ENCODE peak calls at places on chromosomes 6 and 20, in eight cellular contexts. R is CD8-positive, alpha-beta T cell; E is Caco-2; X is HL-60; G is mammary epithelial cell; D is AG04450; F is pancreas; P is uterus. U is an unnamed sample.

GRCh38 chr6:704037-704436 is 11.1 kb upstream of the EXOC2 start:
- DNase-seq in D (no peak), G (no peak), E (no peak), P (no peak), R (no peak), X (no peak), F (no peak), U (no peak)

GRCh38 chr6:157063176-157063934 is 260.0 kb downstream of the TMEM242 start:
- DNase-seq in X (no peak), F (no peak), G (peak; percentile 37), R (no peak), D (no peak), E (peak; percentile 6), P (no peak), U (no peak)

GRCh38 chr6:90118581-90118980 is 178.1 kb downstream of the BACH2 start:
- DNase-seq in X (no peak), G (peak; percentile 28), E (peak; percentile 5), R (no peak), D (no peak), F (no peak), P (no peak), U (no peak)

GRCh38 chr20:39294137-39294725 is 332.1 kb downstream of the DHX35 start:
- DNase-seq in D (no peak), X (no peak), R (no peak), F (no peak), P (no peak), E (no peak), G (no peak), U (no peak)

GRCh38 chr6:558089-558488 is 98.8 kb downstream of the HUS1B start:
- DNase-seq in P (no peak), F (no peak), G (no peak), X (no peak), E (no peak), R (no peak), D (no peak), U (no peak)

GRCh38 chr20:47453167-47453782 is 48.4 kb upstream of the NCOA3 start:
- DNase-seq in F (no peak), X (no peak), R (no peak), E (peak; percentile 67), D (peak; percentile 68), P (no peak), G (peak; percentile 95), U (no peak)

GRCh38 chr6:33683051-33683571 is 28.4 kb downstream of the UQCC2 start:
- DNase-seq in E (no peak), R (peak; percentile 39), X (no peak), G (no peak), P (no peak), F (no peak), D (no peak), U (no peak)

GRCh38 chr6:149935246-149935645 is 6.6 kb upstream of the ULBP2 start:
- DNase-seq in E (no peak), D (no peak), P (no peak), G (peak; percentile 50), R (no peak), X (no peak), F (no peak), U (no peak)

GRCh38 chr20:15012551-15012950 is 675.1 kb upstream of the FLRT3 start:
- DNase-seq in E (no peak), D (no peak), R (no peak), F (no peak), X (no peak), G (no peak), P (no peak), U (no peak)

GRCh38 chr6:157312733-157313132 is 10.6 kb downstream of the TMEM242 start:
- DNase-seq in R (no peak), E (no peak), P (no peak), F (no peak), X (no peak), D (no peak), G (no peak), U (no peak)

GRCh38 chr20:31257364-31257763 is at the start of gene DEFB115:
- DNase-seq in X (no peak), D (no peak), G (no peak), R (no peak), F (no peak), P (no peak), E (no peak), U (no peak)

GRCh38 chr20:23049933-23050838 is 714 bp upstream of the THBD start:
- DNase-seq in D (no peak), F (no peak), X (no peak), G (peak; percentile 47), E (peak; percentile 34), R (no peak), P (peak; percentile 43), U (no peak)

GRCh38 chr20:23047001-23047737 is 2.3 kb downstream of the THBD start:
- DNase-seq in E (no peak), G (peak; percentile 26), F (no peak), X (no peak), P (no peak), D (no peak), R (no peak), U (no peak)

GRCh38 chr20:23049201-23049932 is at the start of gene THBD:
- DNase-seq in R (no peak), X (no peak), G (peak; percentile 70), P (peak; percentile 76), D (no peak), F (no peak), E (no peak), U (no peak)

GRCh38 chr20:23047738-23048214 is 1.7 kb downstream of the THBD start:
- DNase-seq in G (no peak), P (no peak), D (no peak), F (no peak), X (no peak), R (no peak), E (no peak), U (no peak)

DNA sequence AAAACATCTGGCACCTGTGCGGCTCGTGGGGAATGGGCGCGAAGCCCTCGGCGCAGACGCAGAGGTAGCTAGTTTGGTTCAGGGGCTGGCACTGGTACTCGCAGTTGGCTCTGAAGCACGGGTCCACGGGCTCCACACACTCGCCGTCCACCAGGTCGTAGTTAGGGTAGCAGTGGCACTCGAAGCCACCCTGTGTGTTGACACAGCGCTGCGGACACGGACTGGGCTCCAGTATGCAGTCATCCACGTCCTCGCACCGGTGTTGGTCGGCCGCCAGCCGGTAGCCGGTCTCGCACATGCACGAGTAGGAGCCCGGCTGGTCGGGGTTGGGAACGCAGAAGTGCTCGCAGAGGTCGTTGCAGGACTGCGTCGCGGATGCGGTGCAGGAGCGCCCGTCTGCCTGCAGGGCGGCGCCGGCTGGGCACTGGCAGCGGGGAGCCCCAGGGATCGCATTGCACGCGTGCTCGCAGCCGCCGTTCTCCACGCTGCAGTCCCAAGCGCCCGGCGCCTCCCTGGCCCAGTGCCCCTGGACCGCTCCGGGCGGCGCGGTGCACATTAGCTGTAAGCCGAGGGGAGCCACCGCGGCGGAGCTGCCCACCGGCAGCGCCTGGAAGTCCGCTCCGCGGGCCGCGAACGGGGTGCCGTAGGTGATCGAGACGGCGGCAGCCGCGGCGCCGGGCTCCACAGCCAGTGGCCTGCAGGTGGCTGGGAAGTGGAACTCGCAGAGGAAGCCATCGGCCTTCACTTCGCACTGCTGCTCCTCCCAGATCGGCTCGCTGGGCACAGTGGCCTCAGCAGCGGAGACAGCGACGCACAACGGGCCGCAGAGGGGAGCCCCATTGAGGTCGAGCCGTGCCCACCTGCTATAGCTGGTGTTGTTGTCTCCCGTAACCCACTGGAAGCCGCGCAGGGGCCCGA is 930 bp downstream of the THBD start:
- DNase-seq in P (peak; percentile 24), G (peak; percentile 39), E (no peak), X (peak; percentile 76), F (peak; percentile 48), R (no peak), D (no peak), U (no peak)
- TF ChIP-seq CTCF in P (no peak), G (peak; percentile 68), E (no peak), X (peak; percentile 58), F (peak; percentile 18), R (no peak), D (peak; percentile 35), U (peak; percentile 62)

GRCh38 chr20:22687676-22688360 is 103.4 kb upstream of the FOXA2 start:
- DNase-seq in P (no peak), F (no peak), G (no peak), R (no peak), X (no peak), E (no peak), D (no peak), U (no peak)

GRCh38 chr20:22682381-22682780 is 98.0 kb upstream of the FOXA2 start:
- DNase-seq in F (no peak), D (no peak), R (no peak), E (no peak), X (no peak), P (no peak), G (no peak), U (no peak)

GRCh38 chr20:22684072-22684762 is 99.8 kb upstream of the FOXA2 start:
- DNase-seq in G (peak; percentile 54), X (no peak), E (peak; percentile 86), F (peak; percentile 66), D (peak; percentile 26), R (no peak), P (peak; percentile 32), U (no peak)

GRCh38 chr20:22686097-22686496 is 101.7 kb upstream of the FOXA2 start:
- DNase-seq in X (no peak), R (no peak), E (peak; percentile 57), P (no peak), D (peak; percentile 6), G (peak; percentile 50), F (peak; percentile 46), U (no peak)

GRCh38 chr20:22684763-22685443 is 100.5 kb upstream of the FOXA2 start:
- DNase-seq in X (no peak), F (no peak), E (peak; percentile 51), D (no peak), P (no peak), G (no peak), R (no peak), U (no peak)
- TF ChIP-seq CTCF in X (no peak), F (no peak), E (peak; percentile 25), D (no peak), P (no peak), G (peak; percentile 45), R (no peak), U (no peak)

DNA sequence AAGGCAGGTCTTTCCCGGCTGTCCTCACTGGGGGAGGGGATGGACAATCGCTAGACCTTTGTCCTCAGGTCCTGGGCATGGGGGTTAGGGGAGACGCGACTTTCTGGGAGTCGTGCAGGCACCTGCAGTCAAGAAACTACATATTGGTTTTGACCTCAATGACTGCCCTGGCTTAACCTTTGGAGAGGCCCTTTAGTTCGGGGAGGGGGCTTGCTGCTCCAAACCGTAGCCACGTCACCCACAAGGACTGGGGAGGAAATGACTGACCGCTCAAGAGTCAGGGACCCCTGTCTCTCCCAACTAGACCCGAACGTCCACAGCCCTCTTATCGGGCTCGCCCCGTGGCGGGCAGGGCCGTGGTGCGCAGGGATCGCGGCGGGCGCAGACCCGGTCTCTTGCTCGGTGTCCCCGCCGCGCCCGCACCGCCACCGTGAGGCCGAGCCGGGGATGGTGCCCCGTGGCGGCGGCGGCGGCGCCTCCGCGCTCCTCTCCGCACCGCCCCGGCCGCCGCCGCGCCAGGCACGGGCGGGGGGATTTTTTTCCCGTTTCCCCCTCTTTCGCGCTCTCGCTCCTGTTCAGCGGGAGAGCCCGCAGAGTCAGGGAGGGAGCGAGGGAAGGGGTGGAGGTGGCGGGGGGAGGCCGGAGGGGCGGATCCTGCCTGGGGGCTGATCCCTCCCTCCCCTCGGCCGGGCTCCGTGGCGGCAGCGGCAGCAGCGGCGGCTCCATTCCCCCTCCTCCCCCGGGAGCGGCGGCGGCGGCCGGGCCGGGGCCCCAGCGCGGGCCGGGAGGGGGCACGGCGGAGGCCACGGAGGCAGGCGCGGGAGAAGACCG is at the start of gene BRPF3:
- DNase-seq in F (peak; percentile 88), X (peak; percentile 46), E (peak; percentile 87), R (peak; percentile 74), P (peak; percentile 78), D (peak; percentile 34), G (peak; percentile 56), U (peak; percentile 92)
- TF ChIP-seq CTCF in F (peak; percentile 27), X (no peak), E (no peak), R (peak; percentile 57), P (peak; percentile 85), D (peak; percentile 28), G (peak; percentile 49), U (peak; percentile 70)

GRCh38 chr6:44004625-44005506 is 122.4 kb downstream of the MRPL14 start:
- DNase-seq in E (no peak), P (no peak), G (no peak), F (no peak), X (no peak), D (no peak), R (no peak), U (no peak)
- TF ChIP-seq CTCF in E (peak; percentile 15), P (no peak), G (peak; percentile 55), F (no peak), X (peak; percentile 67), D (peak; percentile 27), R (no peak), U (peak; percentile 37)

U was measured in osteocyte.